ENCODE peak calls at places on chromosomes 1 and 21, in four cellular contexts. One of them, this sample, is unnamed.

GRCh38 chr1:116921301-116921885 is 11.7 kb downstream of the PTGFRN start:
- DNase-seq in HEK293T: no peak
- DNase-seq in HepG2: peak; percentile 77
- DNase-seq in K562: no peak
- DNase-seq in this sample: no peak

GRCh38 chr1:115201598-115201997 is 112.3 kb upstream of the TSPAN2 start:
- DNase-seq in HepG2: no peak
- DNase-seq in K562: no peak
- DNase-seq in HEK293T: no peak
- DNase-seq in this sample: no peak

GRCh38 chr1:214427871-214428277 is 123.5 kb downstream of the PTPN14 start:
- DNase-seq in K562: no peak
- DNase-seq in HEK293T: no peak
- DNase-seq in HepG2: peak; percentile 41
- DNase-seq in this sample: no peak

GRCh38 chr1:226029093-226029496 is 30.0 kb upstream of the SDE2 start:
- DNase-seq in HepG2: peak; percentile 63
- DNase-seq in HEK293T: no peak
- DNase-seq in K562: no peak
- DNase-seq in this sample: no peak

GRCh38 chr1:155698382-155699038 is 9.6 kb downstream of the DAP3 start:
- DNase-seq in HepG2: peak; percentile 81
- DNase-seq in HEK293T: no peak
- DNase-seq in K562: no peak
- DNase-seq in this sample: no peak

GRCh38 chr1:214549604-214550338 is 1.6 kb downstream of the PTPN14 start:
- DNase-seq in HepG2: no peak
- DNase-seq in K562: no peak
- DNase-seq in HEK293T: no peak
- DNase-seq in this sample: no peak

GRCh38 chr1:9573723-9574122 is 15.0 kb upstream of the TMEM201 start:
- DNase-seq in HepG2: no peak
- DNase-seq in K562: no peak
- DNase-seq in HEK293T: no peak
- DNase-seq in this sample: no peak

GRCh38 chr1:7192453-7192852 is 407.2 kb downstream of the CAMTA1 start:
- DNase-seq in HepG2: no peak
- DNase-seq in HEK293T: no peak
- DNase-seq in K562: no peak
- DNase-seq in this sample: no peak

GRCh38 chr1:178821134-178821866 is 49.6 kb downstream of the ANGPTL1 start:
- DNase-seq in HEK293T: no peak
- DNase-seq in K562: no peak
- DNase-seq in HepG2: no peak
- DNase-seq in this sample: no peak

GRCh38 chr1:53544731-53545515 is 85.7 kb downstream of the DMRTB1 start:
- DNase-seq in HepG2: no peak
- DNase-seq in K562: no peak
- DNase-seq in HEK293T: no peak
- DNase-seq in this sample: peak; percentile 6

GRCh38 chr1:109579496-109579895 is 31.1 kb downstream of the GNAI3 start:
- DNase-seq in K562: no peak
- DNase-seq in HepG2: no peak
- DNase-seq in HEK293T: no peak
- DNase-seq in this sample: no peak

GRCh38 chr1:219265026-219265515 is 91.4 kb downstream of the LYPLAL1 start:
- DNase-seq in K562: no peak
- DNase-seq in HEK293T: no peak
- DNase-seq in HepG2: no peak
- DNase-seq in this sample: no peak

GRCh38 chr1:156149374-156150106 is 3.8 kb upstream of the SEMA4A start:
- DNase-seq in K562: peak; percentile 49
- DNase-seq in HEK293T: no peak
- DNase-seq in HepG2: no peak
- DNase-seq in this sample: peak; percentile 95

GRCh38 chr1:96538001-96538649 is 183.5 kb upstream of the PTBP2 start:
- DNase-seq in HepG2: peak; percentile 31
- DNase-seq in HEK293T: no peak
- DNase-seq in K562: no peak
- DNase-seq in this sample: no peak

GRCh38 chr1:102852583-102852982 is 255.7 kb downstream of the COL11A1 start:
- DNase-seq in HepG2: no peak
- DNase-seq in K562: no peak
- DNase-seq in HEK293T: no peak
- DNase-seq in this sample: no peak

GRCh38 chr1:55869050-55869449 is 653.9 kb upstream of the USP24 start:
- DNase-seq in K562: no peak
- DNase-seq in HepG2: no peak
- DNase-seq in HEK293T: no peak
- DNase-seq in this sample: no peak

GRCh38 chr21:38244885-38245869 is 11.6 kb upstream of the KCNJ15 start:
- DNase-seq in K562: no peak
- DNase-seq in HepG2: no peak
- DNase-seq in HEK293T: no peak
- DNase-seq in this sample: no peak

GRCh38 chr1:89941110-89941770 is 53.7 kb upstream of the ZNF326 start:
- DNase-seq in K562: peak; percentile 30
- DNase-seq in HEK293T: no peak
- DNase-seq in HepG2: no peak
- DNase-seq in this sample: no peak

GRCh38 chr1:193358419-193358818 is 172.0 kb upstream of the B3GALT2 start:
- DNase-seq in HEK293T: no peak
- DNase-seq in K562: no peak
- DNase-seq in HepG2: no peak
- DNase-seq in this sample: peak; percentile 18

GRCh38 chr1:230072296-230072695 is 5.3 kb downstream of the GALNT2 start:
- DNase-seq in HEK293T: no peak
- DNase-seq in K562: no peak
- DNase-seq in HepG2: no peak
- DNase-seq in this sample: no peak

GRCh38 chr1:228354390-228355320 is 52.0 kb downstream of the TRIM11 start:
- DNase-seq in HEK293T: no peak
- DNase-seq in K562: no peak
- DNase-seq in HepG2: no peak
- DNase-seq in this sample: no peak

GRCh38 chr1:151539321-151540020 is 638 bp upstream of the TUFT1 start:
- DNase-seq in HEK293T: peak; percentile 67
- DNase-seq in HepG2: peak; percentile 83
- DNase-seq in K562: peak; percentile 63
- DNase-seq in this sample: peak; percentile 58

GRCh38 chr21:41623945-41624344 is 116.0 kb upstream of the TMPRSS2 start:
- DNase-seq in K562: no peak
- DNase-seq in HepG2: no peak
- DNase-seq in HEK293T: no peak
- DNase-seq in this sample: no peak

GRCh38 chr1:43768168-43768567 is 60.8 kb downstream of the ST3GAL3 start:
- DNase-seq in HepG2: no peak
- DNase-seq in HEK293T: no peak
- DNase-seq in K562: no peak
- DNase-seq in this sample: no peak

GRCh38 chr1:43764581-43764980 is 57.2 kb downstream of the ST3GAL3 start:
- DNase-seq in HepG2: no peak
- DNase-seq in HEK293T: no peak
- DNase-seq in K562: no peak
- DNase-seq in this sample: peak; percentile 22

GRCh38 chr1:43766818-43767525 is 59.6 kb downstream of the ST3GAL3 start:
- DNase-seq in HepG2: no peak
- DNase-seq in K562: no peak
- DNase-seq in HEK293T: no peak
- DNase-seq in this sample: peak; percentile 16

GRCh38 chr1:43763497-43763973 is 56.2 kb downstream of the ST3GAL3 start:
- DNase-seq in HepG2: peak; percentile 71
- DNase-seq in K562: peak; percentile 58
- DNase-seq in HEK293T: peak; percentile 76
- DNase-seq in this sample: peak; percentile 64

GRCh38 chr1:43766086-43766784 is 58.9 kb downstream of the ST3GAL3 start:
- DNase-seq in HepG2: no peak
- DNase-seq in K562: no peak
- DNase-seq in HEK293T: no peak
- DNase-seq in this sample: peak; percentile 54
- TF ChIP-seq ELF4 in HepG2: no peak
- TF ChIP-seq ELF4 in K562: no peak
- TF ChIP-seq ELF4 in HEK293T: no peak
- TF ChIP-seq ELF4 in this sample: no peak

GRCh38 chr1:204172404-204173049 is 6.4 kb upstream of the REN start:
- DNase-seq in HepG2: no peak
- DNase-seq in K562: no peak
- DNase-seq in HEK293T: no peak
- DNase-seq in this sample: no peak

GRCh38 chr1:204171751-204172178 is 5.6 kb upstream of the REN start:
- DNase-seq in HepG2: peak; percentile 80
- DNase-seq in HEK293T: no peak
- DNase-seq in K562: no peak
- DNase-seq in this sample: no peak

GRCh38 chr1:204167730-204168129 is 1.6 kb upstream of the REN start:
- DNase-seq in K562: no peak
- DNase-seq in HepG2: no peak
- DNase-seq in HEK293T: no peak
- DNase-seq in this sample: no peak

GRCh38 chr1:204169871-204170270 is 3.7 kb upstream of the REN start:
- DNase-seq in HEK293T: no peak
- DNase-seq in HepG2: no peak
- DNase-seq in K562: no peak
- DNase-seq in this sample: no peak

DNA sequence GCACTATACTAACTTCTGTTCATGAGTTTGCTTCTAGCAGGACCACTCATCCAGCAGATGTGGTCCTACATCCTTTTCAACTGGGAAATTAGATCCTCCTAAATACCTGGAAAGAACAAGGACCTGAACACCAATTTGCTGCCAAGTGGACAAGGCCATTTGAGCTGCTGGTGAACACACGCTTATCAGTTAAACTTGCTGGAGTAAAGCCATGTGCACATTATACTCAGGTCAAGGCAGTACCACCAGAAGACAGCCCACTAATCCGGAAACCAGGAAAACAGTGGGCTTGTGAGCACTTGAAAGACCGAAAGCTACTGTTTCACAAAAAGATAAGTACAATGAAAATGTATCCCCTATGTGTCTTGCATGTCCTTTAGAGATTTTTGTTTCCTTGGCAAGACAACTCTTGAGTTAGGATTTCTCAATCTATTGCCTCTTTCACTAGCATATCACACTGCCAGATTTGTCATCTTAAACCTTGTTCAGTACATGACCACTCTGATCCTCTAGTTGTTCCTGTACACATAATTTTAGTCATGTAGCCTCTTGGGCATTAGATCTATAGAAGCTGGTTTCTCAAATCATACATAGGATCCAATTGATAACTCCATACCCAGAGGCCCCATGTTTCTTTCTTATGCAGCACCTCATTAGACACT is 4.5 kb upstream of the REN start:
- DNase-seq in HEK293T: no peak
- DNase-seq in K562: no peak
- DNase-seq in HepG2: no peak
- DNase-seq in this sample: no peak
- TF ChIP-seq ELF4 in HEK293T: no peak
- TF ChIP-seq ELF4 in K562: no peak
- TF ChIP-seq ELF4 in HepG2: no peak
- TF ChIP-seq ELF4 in this sample: no peak

GRCh38 chr1:25819496-25820246 is at the start of gene MTFR1L:
- DNase-seq in HEK293T: peak; percentile 87
- DNase-seq in K562: peak; percentile 99
- DNase-seq in HepG2: peak; percentile 83
- DNase-seq in this sample: peak; percentile 84
- TF ChIP-seq ELF4 in HEK293T: peak; percentile 23
- TF ChIP-seq ELF4 in K562: peak; percentile 58
- TF ChIP-seq ELF4 in HepG2: peak; percentile 46
- TF ChIP-seq ELF4 in this sample: no peak

GRCh38 chr1:1166642-1167415 is 6.9 kb upstream of the TTLL10 start:
- DNase-seq in HepG2: no peak
- DNase-seq in K562: no peak
- DNase-seq in HEK293T: no peak
- DNase-seq in this sample: no peak

GRCh38 chr1:1169429-1170214 is 4.1 kb upstream of the TTLL10 start:
- DNase-seq in HEK293T: no peak
- DNase-seq in HepG2: no peak
- DNase-seq in K562: peak; percentile 57
- DNase-seq in this sample: peak; percentile 13

GRCh38 chr1:1168451-1169411 is 4.9 kb upstream of the TTLL10 start:
- DNase-seq in HepG2: peak; percentile 64
- DNase-seq in HEK293T: no peak
- DNase-seq in K562: no peak
- DNase-seq in this sample: peak; percentile 11

GRCh38 chr1:1167416-1168155 is 6.1 kb upstream of the TTLL10 start:
- DNase-seq in K562: no peak
- DNase-seq in HEK293T: no peak
- DNase-seq in HepG2: no peak
- DNase-seq in this sample: no peak

GRCh38 chr1:1168156-1168450 is 5.6 kb upstream of the TTLL10 start:
- DNase-seq in HEK293T: no peak
- DNase-seq in HepG2: no peak
- DNase-seq in K562: no peak
- DNase-seq in this sample: no peak
- TF ChIP-seq ELF4 in HEK293T: no peak
- TF ChIP-seq ELF4 in HepG2: no peak
- TF ChIP-seq ELF4 in K562: no peak
- TF ChIP-seq ELF4 in this sample: no peak

DNA sequence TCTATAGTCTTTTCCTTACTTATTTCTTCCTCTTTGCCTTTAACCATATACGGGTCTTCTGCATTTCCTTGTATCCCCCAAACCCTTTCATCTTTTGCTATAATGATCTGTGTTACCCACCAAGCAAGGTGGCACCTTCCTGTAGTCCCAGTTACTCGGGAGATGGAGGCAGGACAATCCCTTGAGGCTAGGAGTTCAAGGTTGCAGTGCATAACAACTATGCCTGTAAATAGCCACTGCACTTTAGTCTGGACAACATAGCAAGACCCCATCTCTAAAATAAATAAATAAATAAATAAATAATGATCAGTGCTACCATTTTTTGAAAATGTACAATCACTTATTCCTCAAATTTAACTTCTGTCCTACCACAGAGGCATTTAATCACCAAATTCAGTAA is 11.5 kb downstream of the DR1 start:
- DNase-seq in HEK293T: no peak
- DNase-seq in HepG2: no peak
- DNase-seq in K562: no peak
- DNase-seq in this sample: no peak
- TF ChIP-seq ELF4 in HEK293T: no peak
- TF ChIP-seq ELF4 in HepG2: no peak
- TF ChIP-seq ELF4 in K562: no peak
- TF ChIP-seq ELF4 in this sample: no peak